ENCODE peak calls at places on chromosomes 13 and 19, in five cellular contexts. F is PC-3, V is H1, H is neuronal stem cell, D is SK-N-SH. A is an unnamed sample.
A peak's percentile ranks its signal among the peaks of the same experiment; 100 is the strongest.

GRCh38 chr13:73288596-73288995 is 229.8 kb downstream of the KLF5 start:
- DNase-seq in F (no peak), D (no peak), V (no peak), H (no peak), A (no peak)

GRCh38 chr13:30685987-30686386 is 49.4 kb upstream of the ALOX5AP start:
- DNase-seq in V (no peak), D (no peak), H (no peak), F (peak; percentile 26), A (no peak)

GRCh38 chr13:104011505-104012270 is 945.5 kb upstream of the SLC10A2 start:
- DNase-seq in V (no peak), D (no peak), F (peak; percentile 7), H (peak; percentile 45), A (no peak)

GRCh38 chr19:40217921-40218890 is at the start of gene TTC9B:
- DNase-seq in D (peak; percentile 95), V (peak; percentile 93), F (no peak), H (peak; percentile 67), A (no peak)

GRCh38 chr13:30466841-30467252 is 1.1 kb upstream of the HMGB1 start:
- DNase-seq in H (no peak), V (no peak), D (no peak), F (peak; percentile 5), A (no peak)

GRCh38 chr19:35000647-35001501 is 751 bp downstream of the GRAMD1A start:
- DNase-seq in F (peak; percentile 30), V (no peak), H (no peak), D (peak; percentile 53), A (peak; percentile 61)

GRCh38 chr13:97439196-97439595 is 5.2 kb downstream of the RAP2A start:
- DNase-seq in H (no peak), V (no peak), D (no peak), F (no peak), A (no peak)

GRCh38 chr19:51514866-51515481 is 13.4 kb upstream of the SIGLEC12 start:
- DNase-seq in F (peak; percentile 89), V (no peak), D (peak; percentile 51), H (peak; percentile 23), A (peak; percentile 25)

GRCh38 chr13:42984691-42985090 is 7.3 kb downstream of the EPSTI1 start:
- DNase-seq in V (no peak), F (no peak), D (no peak), H (no peak), A (no peak)

GRCh38 chr13:43167058-43167457 is 143.7 kb downstream of the DNAJC15 start:
- DNase-seq in H (no peak), D (no peak), F (no peak), V (no peak), A (no peak)

GRCh38 chr19:41821003-41821735 is 23.3 kb downstream of the LYPD4 start:
- DNase-seq in F (peak; percentile 72), H (peak; percentile 41), V (peak; percentile 50), D (peak; percentile 70), A (peak; percentile 15)

GRCh38 chr19:3459322-3459881 is 20.9 kb downstream of the SMIM24 start:
- DNase-seq in D (peak; percentile 95), F (no peak), H (no peak), V (no peak), A (peak; percentile 97)

GRCh38 chr13:106117035-106117434 is 418.4 kb downstream of the EFNB2 start:
- DNase-seq in V (no peak), F (peak; percentile 71), D (peak; percentile 53), H (no peak), A (peak; percentile 74)

GRCh38 chr19:3528080-3528479 is 10.9 kb upstream of the TEKTIP1 start:
- DNase-seq in F (no peak), D (no peak), V (no peak), H (no peak), A (no peak)

GRCh38 chr19:53182202-53182601 is 11.0 kb downstream of the ZNF665 start:
- DNase-seq in H (no peak), F (peak; percentile 59), V (no peak), D (no peak), A (peak; percentile 92)

GRCh38 chr13:33169273-33169980 is 116.1 kb downstream of the STARD13 start:
- DNase-seq in D (no peak), F (peak; percentile 73), V (no peak), H (no peak), A (peak; percentile 78)

GRCh38 chr19:48102870-48103751 is 7.5 kb downstream of the PLA2G4C start:
- DNase-seq in V (peak; percentile 85), F (peak; percentile 59), H (peak; percentile 56), D (peak; percentile 70), A (peak; percentile 35)

GRCh38 chr13:24861617-24862362 is 97.8 kb downstream of the RNF17 start:
- DNase-seq in D (no peak), V (no peak), H (no peak), F (no peak), A (no peak)

GRCh38 chr13:18995259-18995873 is 186.3 kb downstream of the TUBA3C start:
- DNase-seq in F (no peak), H (no peak), V (no peak), D (no peak), A (no peak)

GRCh38 chr13:46367622-46368327 is 19.3 kb downstream of the RUBCNL start:
- DNase-seq in V (no peak), F (peak; percentile 13), D (no peak), H (no peak), A (peak; percentile 64)
- H3K9ac ChIP-seq in V (no peak overlapping the region), F (no peak overlapping the region), D (no peak overlapping the region), H (no peak overlapping the region), A (no peak overlapping the region)

GRCh38 chr19:10431943-10432735 is 11.8 kb downstream of the PDE4A start:
- DNase-seq in H (no peak), D (peak; percentile 68), F (peak; percentile 42), V (peak; percentile 63), A (peak; percentile 41)

GRCh38 chr19:10431254-10431942 is 11.1 kb downstream of the PDE4A start:
- DNase-seq in H (no peak), V (peak; percentile 65), D (peak; percentile 46), F (peak; percentile 37), A (no peak)

GRCh38 chr19:10430505-10431253 is 10.3 kb downstream of the PDE4A start:
- DNase-seq in H (no peak), V (peak; percentile 61), D (peak; percentile 76), F (peak; percentile 30), A (peak; percentile 43)

GRCh38 chr19:10432736-10433130 is 12.4 kb downstream of the PDE4A start:
- DNase-seq in F (no peak), V (no peak), H (no peak), D (no peak), A (no peak)

GRCh38 chr19:10433131-10433536 is 12.8 kb downstream of the PDE4A start:
- DNase-seq in F (no peak), H (no peak), D (no peak), V (no peak), A (no peak)
- H2AFZ ChIP-seq in F (no peak overlapping the region), H (no peak overlapping the region), D (no peak overlapping the region), V (no peak overlapping the region), A (no peak overlapping the region)

GRCh38 chr13:50842711-50843255 is 709 bp downstream of the DLEU7 start:
- DNase-seq in H (no peak), F (no peak), D (no peak), V (peak; percentile 67), A (no peak)

GRCh38 chr13:50844181-50844875 is 836 bp upstream of the DLEU7 start:
- DNase-seq in H (no peak), V (no peak), F (no peak), D (no peak), A (no peak)

GRCh38 chr13:50845211-50845610 is 1.7 kb upstream of the DLEU7 start:
- DNase-seq in V (no peak), H (no peak), D (no peak), F (no peak), A (peak; percentile 36)

GRCh38 chr13:50842246-50842645 is 1.2 kb downstream of the DLEU7 start:
- DNase-seq in V (no peak), D (peak; percentile 39), F (no peak), H (no peak), A (no peak)

DNA sequence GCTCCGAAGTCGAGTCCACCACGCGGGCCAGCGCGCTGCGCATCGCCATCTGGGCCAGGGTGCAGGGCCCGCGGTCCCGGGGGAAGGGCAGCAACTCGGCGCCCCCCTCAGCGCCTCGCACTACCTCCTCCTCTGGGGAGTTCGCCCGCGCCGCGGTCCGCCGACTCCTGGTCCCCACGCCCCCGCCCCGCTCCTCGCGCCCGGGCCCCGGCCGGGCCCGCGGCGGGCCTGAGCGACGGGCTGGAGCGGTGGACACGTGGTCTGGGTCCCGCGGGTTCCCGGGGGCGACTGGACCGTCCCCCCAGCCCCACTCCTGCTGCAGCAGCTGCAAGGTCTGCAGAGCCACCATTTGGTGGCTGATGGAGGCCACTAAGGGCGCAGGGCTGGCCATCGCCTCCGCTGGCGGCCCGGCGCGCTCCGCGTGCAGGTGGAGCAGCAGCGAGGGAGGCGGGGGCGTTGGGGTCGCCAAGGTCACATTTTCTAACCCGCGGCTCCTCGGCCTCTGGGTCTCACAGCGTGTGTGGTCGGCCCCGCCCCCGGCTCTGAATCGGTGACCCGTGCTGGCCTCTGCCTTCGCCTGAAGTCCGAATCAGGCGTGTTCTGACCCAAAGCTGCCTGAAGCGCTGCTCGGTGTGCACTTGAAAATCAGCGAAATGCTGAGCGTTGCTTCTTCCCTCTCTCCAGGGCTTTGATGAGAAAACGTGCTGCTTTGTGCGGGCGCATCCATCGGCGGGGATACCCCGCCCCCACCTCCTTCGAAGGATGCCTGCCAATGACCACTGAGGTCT is at the start of gene DLEU7:
- DNase-seq in D (peak; percentile 16), F (no peak), V (peak; percentile 83), H (peak; percentile 82), A (peak; percentile 4)
- H3K4me3 ChIP-seq in D (no peak within 1 kb of the TSS), F (no peak within 1 kb of the TSS), V (peak within 1 kb of the TSS; percentile 54), H (peak within 1 kb of the TSS; percentile 57), A (no peak within 1 kb of the TSS)

DNA sequence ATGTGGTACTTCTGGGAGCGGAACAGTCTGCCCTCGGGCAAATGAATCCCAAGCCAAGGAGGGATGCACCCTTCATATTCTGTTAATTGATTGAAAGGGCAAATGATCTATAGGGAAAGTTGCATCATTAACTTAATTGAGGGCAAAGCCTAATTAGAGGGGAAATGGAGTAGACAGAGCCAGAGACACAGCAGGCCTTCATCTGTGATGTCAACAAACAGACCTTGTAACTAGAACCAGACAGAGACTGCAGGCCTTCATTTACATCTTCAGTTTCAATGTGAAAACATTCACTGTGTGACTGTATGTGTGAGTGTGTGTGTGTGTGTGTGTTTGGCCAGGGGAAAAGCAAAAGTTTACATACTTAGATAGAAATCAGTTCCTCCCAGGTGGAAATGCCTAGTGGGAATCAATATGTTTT is 126.4 kb downstream of the SPRY2 start:
- DNase-seq in H (no peak), V (no peak), D (peak; percentile 52), F (no peak), A (no peak)
- H3K9ac ChIP-seq in H (no peak overlapping the region), V (no peak overlapping the region), D (no peak overlapping the region), F (no peak overlapping the region), A (no peak overlapping the region)

GRCh38 chr19:29772696-29773095 is 39.1 kb upstream of the CCNE1 start:
- DNase-seq in D (no peak), H (no peak), F (no peak), V (no peak), A (no peak)
- H2AFZ ChIP-seq in D (no peak overlapping the region), H (no peak overlapping the region), F (no peak overlapping the region), V (no peak overlapping the region), A (no peak overlapping the region)